ENCODE peak calls at places on chromosomes 6 and 20, in seven cellular contexts. K is GM12892, R is transverse colon, J is breast epithelium, T is HepG2, I is HCT116, U is stomach. A is an unnamed sample.

GRCh38 chr6:25193147-25193864 is 85.9 kb upstream of the CARMIL1 start:
- DNase-seq in K (no peak), R (no peak), J (no peak), T (no peak), I (peak), U (no peak), A (no peak)

GRCh38 chr6:36320475-36320874 is 16.2 kb downstream of the BNIP5 start:
- DNase-seq in K (no peak), R (peak), J (no peak), T (peak), I (no peak), U (no peak), A (no peak)

GRCh38 chr6:110537208-110538123 is 61.1 kb upstream of the SLC22A16 start:
- DNase-seq in K (no peak), R (no peak), J (no peak), T (peak), I (peak), U (no peak), A (no peak)

GRCh38 chr6:22512716-22513452 is 56.5 kb upstream of the HDGFL1 start:
- DNase-seq in K (no peak), R (no peak), J (no peak), T (no peak), I (no peak), U (no peak), A (no peak)

GRCh38 chr6:116201538-116201937 is 52.3 kb downstream of the TSPYL4 start:
- DNase-seq in K (no peak), R (no peak), J (no peak), T (no peak), I (no peak), U (no peak), A (no peak)

GRCh38 chr6:134925800-134926199 is 24.1 kb downstream of the ALDH8A1 start:
- DNase-seq in K (no peak), R (no peak), J (no peak), T (no peak), I (no peak), U (no peak), A (no peak)

GRCh38 chr6:52535711-52536423 is 41.0 kb downstream of the TRAM2 start:
- DNase-seq in K (no peak), R (no peak), J (no peak), T (no peak), I (no peak), U (no peak), A (no peak)

GRCh38 chr6:135939216-135939610 is 87.7 kb downstream of the PDE7B start:
- DNase-seq in K (no peak), R (no peak), J (no peak), T (no peak), I (no peak), U (no peak), A (no peak)

GRCh38 chr6:804317-804716 is 111.4 kb upstream of the EXOC2 start:
- DNase-seq in K (no peak), R (no peak), J (no peak), T (no peak), I (no peak), U (no peak), A (no peak)

GRCh38 chr20:17543531-17543961 is 12.4 kb upstream of the BFSP1 start:
- DNase-seq in K (no peak), R (no peak), J (no peak), T (no peak), I (no peak), U (no peak), A (no peak)

GRCh38 chr20:60749804-60750602 is 502.1 kb upstream of the CDH4 start:
- DNase-seq in K (no peak), R (no peak), J (no peak), T (no peak), I (no peak), U (no peak), A (no peak)

GRCh38 chr6:7390218-7390878 is 740 bp downstream of the RIOK1 start:
- DNase-seq in K (peak), R (no peak), J (no peak), T (no peak), I (no peak), U (no peak), A (no peak)

GRCh38 chr6:69796627-69797390 is at the start of gene LMBRD1:
- DNase-seq in K (peak), R (peak), J (peak), T (peak), I (peak), U (peak), A (peak)
- TF ChIP-seq POLR2AphosphoS5 in K (peak), R (peak), J (peak), T (peak), I (peak), U (peak), A (peak)

GRCh38 chr6:125046107-125046925 is 84.1 kb downstream of the RNF217 start:
- DNase-seq in K (no peak), R (no peak), J (no peak), T (no peak), I (no peak), U (no peak), A (no peak)
- TF ChIP-seq POLR2AphosphoS5 in K (no peak), R (no peak), J (no peak), T (no peak), I (no peak), U (no peak), A (no peak)

DNA sequence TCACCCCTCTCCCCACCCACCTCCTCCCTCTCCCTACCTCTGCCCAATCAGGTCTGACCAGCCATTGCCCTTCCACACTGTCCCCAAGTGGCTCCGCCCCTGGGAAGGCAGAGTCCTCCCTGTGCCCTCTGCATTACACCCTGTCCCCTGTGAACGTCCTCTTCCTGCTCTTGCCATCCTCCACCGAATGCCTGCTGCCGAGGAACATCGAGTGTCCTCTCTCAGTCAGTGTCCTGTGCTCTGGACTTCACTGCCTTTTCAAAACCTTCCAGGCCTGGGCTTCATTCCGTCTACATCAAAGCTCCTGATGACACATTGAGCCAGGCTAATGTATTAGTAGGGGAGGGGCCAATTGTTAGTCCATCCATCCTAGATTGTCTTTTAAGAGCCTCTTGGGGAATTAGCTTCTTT is 3.3 kb upstream of the PACSIN1 start:
- DNase-seq in K (no peak), R (peak), J (no peak), T (peak), I (peak), U (peak), A (no peak)
- TF ChIP-seq POLR2AphosphoS5 in K (no peak), R (no peak), J (no peak), T (no peak), I (peak), U (no peak), A (no peak)

DNA sequence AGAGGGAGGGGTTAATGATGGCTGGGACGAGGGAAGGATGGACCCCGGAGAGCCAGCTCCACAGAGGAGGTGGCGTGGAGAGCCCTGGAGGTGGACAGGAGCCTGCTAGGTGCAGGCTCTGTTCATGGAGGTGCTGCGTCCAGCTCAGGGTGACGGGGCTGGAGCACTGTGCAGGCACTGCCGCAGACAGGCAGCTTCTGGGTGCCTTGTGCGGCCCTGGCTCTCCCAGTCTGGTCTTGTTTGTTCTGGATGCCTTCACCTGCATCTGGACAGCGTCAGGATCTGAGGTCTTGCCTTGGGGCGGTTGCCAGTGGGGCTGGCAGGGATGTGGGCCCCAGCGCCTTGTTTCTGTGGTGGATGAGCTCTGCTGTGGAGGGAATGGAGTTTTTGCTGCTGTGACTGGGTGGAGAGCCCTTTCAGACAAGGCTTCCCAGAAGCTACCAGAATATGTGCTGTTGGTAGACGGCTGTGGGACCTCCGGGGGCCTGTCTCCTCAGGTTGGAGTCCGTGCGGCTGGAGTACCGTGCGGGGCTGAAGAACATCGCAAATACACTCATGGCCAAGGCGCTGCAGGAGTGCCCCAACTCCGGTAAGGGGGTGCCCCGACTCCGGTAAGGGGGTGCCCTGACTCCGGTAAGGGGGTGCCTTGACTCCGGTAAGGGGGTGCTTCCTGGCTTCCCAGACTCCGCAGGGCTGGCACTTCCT is 7.8 kb upstream of the C20orf204 start:
- DNase-seq in K (no peak), R (peak), J (no peak), T (no peak), I (no peak), U (no peak), A (no peak)
- TF ChIP-seq POLR2AphosphoS5 in K (no peak), R (peak), J (no peak), T (no peak), I (no peak), U (peak), A (no peak)

DNA sequence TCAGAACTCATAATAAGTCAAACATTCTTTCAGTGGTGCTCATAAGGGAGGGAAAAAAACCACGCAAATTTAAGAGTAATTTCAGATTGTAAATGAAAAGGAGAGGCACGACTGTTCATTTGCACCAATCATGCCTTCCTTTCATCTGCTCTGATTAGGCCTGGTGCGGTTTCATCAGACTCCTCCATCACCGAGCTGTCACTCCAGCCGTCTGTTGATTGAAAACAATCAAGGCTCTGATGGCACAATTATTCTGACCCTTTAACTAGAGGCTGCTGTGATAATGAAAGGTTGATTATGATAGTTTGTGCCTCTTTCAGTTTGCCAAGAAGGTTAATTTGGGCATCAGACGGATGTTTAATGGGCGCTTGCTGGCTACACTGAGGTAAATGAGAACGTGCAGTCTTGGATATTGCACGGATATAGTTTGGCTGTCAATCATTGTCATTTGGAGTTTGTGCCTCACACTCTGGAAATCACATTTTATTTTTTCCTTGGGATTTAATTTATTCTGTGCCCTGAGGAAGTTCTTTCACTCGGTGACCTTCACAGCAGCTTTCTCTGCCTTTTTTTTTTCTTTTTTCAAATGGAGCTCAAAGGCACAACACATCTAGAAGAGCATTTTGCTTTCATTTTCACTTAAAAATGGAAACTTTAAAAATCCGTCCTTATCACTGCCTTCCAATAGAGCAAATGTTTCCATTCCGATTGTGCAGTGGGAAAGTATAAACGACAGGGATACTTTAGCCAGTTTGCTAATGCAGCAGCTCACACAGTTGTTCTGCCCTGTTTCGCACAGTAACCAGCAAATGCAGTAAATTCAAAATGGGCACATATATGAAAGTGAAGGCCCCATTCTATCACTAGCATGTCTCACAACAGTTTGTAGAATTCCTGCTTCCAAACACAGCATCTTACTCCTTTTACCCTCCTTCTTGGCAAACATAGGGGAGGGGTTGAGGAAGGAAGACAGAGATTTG is 172.8 kb downstream of the KLHL32 start:
- DNase-seq in K (no peak), R (no peak), J (no peak), T (no peak), I (no peak), U (no peak), A (no peak)
- TF ChIP-seq POLR2AphosphoS5 in K (no peak), R (no peak), J (no peak), T (no peak), I (no peak), U (no peak), A (no peak)

GRCh38 chr6:75233097-75233615 is 10.4 kb downstream of the COX7A2 start:
- DNase-seq in K (no peak), R (no peak), J (no peak), T (no peak), I (no peak), U (no peak), A (no peak)

GRCh38 chr6:75235271-75235670 is 8.3 kb downstream of the COX7A2 start:
- DNase-seq in K (no peak), R (no peak), J (no peak), T (no peak), I (no peak), U (no peak), A (no peak)

GRCh38 chr6:75230484-75231325 is 12.9 kb downstream of the COX7A2 start:
- DNase-seq in K (no peak), R (peak), J (no peak), T (peak), I (peak), U (no peak), A (no peak)

GRCh38 chr6:75234126-75234865 is 9.3 kb downstream of the COX7A2 start:
- DNase-seq in K (no peak), R (no peak), J (no peak), T (no peak), I (no peak), U (no peak), A (no peak)

DNA sequence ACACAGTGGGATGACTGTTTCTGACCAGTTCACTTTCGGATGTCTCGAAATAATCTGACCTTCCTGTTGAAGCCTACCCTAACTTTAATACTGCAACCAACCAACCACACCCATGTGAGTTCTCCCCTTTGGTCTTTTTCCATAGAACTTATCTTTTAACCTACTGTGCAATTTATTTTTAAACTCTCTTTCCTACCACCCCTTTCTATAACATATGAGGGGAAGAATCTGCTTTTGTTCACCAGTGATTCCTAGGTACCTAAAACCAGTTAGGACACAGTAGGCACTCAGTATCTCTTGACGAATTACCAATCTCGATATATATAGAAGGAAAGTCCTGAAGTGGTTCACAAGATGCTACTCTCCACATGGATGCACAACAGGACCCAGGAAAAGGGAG is 7.0 kb downstream of the COX7A2 start:
- DNase-seq in K (no peak), R (no peak), J (no peak), T (no peak), I (no peak), U (no peak), A (no peak)
- TF ChIP-seq POLR2AphosphoS5 in K (no peak), R (no peak), J (no peak), T (no peak), I (no peak), U (no peak), A (no peak)

DNA sequence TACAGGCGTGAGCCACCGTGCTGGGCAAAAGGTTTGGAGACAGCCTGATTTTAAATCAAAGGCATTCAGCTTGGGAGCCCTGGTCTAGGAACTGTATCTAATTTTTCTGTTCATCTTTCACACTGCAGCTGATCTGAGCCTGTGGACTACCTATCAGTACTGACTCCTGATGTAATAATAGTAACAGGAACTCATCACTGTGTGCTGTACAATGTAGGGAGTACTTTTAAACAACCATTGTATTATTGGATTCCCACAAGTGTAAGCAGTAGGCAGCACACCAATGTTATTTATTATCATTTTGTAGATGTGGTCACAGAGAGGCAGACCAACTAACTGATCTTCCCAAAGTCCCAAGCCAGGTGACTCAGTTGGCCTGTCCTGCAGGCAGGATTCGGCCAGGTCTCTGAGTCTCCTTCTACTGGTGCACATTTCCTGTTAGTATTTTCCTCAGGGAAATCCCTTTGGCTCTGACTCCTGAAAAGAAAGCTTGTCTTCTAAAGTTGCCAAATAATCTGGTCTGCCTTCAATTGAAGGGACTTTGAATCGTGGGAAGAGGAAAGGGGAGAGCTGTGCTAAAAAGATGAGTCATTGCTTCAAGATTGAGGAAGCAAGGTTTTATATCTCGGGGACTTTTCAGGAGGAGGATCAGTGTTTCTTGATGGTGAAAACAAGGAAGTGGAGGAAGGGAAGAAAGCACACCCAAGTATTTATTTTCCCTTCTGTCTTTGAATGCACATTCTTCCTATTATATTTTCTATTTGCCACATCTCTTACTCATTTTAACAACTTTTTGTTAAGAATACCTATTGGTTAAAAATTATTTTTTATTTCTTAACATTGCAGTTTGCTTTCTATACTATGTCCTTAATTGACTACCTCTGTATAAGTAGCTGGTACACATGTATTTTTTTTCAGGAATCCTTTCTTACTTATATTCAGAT is 14.6 kb upstream of the IFNGR1 start:
- DNase-seq in K (no peak), R (no peak), J (no peak), T (peak), I (no peak), U (no peak), A (no peak)
- TF ChIP-seq POLR2AphosphoS5 in K (no peak), R (peak), J (peak), T (no peak), I (no peak), U (peak), A (peak)